ENCODE peak calls at places on chromosomes 6 and 20, in five cellular contexts. S, B, O, Z and M are unnamed samples.

GRCh38 chr6:14875678-14876063 is 370.2 kb upstream of the JARID2 start:
- DNase-seq in S (no peak), B (no peak), O (no peak), Z (peak), M (no peak)

GRCh38 chr6:112332274-112332673 is 14.9 kb upstream of the RFPL4B start:
- DNase-seq in S (no peak), B (no peak), O (no peak), Z (no peak), M (no peak)

GRCh38 chr6:142696689-142697088 is 248.3 kb downstream of the HIVEP2 start:
- DNase-seq in S (no peak), B (no peak), O (no peak), Z (no peak), M (peak)

GRCh38 chr6:106560966-106561740 is 68.1 kb downstream of the RTN4IP1 start:
- DNase-seq in S (no peak), B (no peak), O (no peak), Z (no peak), M (no peak)

GRCh38 chr6:73031094-73031782 is 194.1 kb downstream of the KHDC1L start:
- DNase-seq in S (no peak), B (no peak), O (no peak), Z (no peak), M (no peak)

GRCh38 chr20:43022568-43022967 is 167.1 kb downstream of the PTPRT start:
- DNase-seq in S (no peak), B (no peak), O (no peak), Z (no peak), M (no peak)

GRCh38 chr20:34736106-34736505 is 32.0 kb downstream of the TP53INP2 start:
- DNase-seq in S (no peak), B (no peak), O (no peak), Z (no peak), M (no peak)

GRCh38 chr20:8481636-8482035 is 349.6 kb downstream of the PLCB1 start:
- DNase-seq in S (no peak), B (no peak), O (no peak), Z (no peak), M (no peak)

GRCh38 chr6:30647802-30648460 is 998 bp downstream of the C6orf136 start:
- DNase-seq in S (no peak), B (no peak), O (no peak), Z (no peak), M (peak)

GRCh38 chr6:32967151-32968091 is 973 bp upstream of the BRD2 start:
- DNase-seq in S (peak), B (peak), O (peak), Z (no peak), M (no peak)

GRCh38 chr6:151317206-151317994 is 74.0 kb downstream of the ZBTB2 start:
- DNase-seq in S (no peak), B (no peak), O (no peak), Z (no peak), M (no peak)

GRCh38 chr20:33882481-33882880 is 71.3 kb downstream of the CHMP4B start:
- DNase-seq in S (no peak), B (no peak), O (no peak), Z (no peak), M (no peak)

GRCh38 chr20:34528921-34529297 is 12.7 kb downstream of the DYNLRB1 start:
- DNase-seq in S (no peak), B (no peak), O (no peak), Z (no peak), M (no peak)

GRCh38 chr6:17633465-17634188 is 33.5 kb downstream of the FAM8A1 start:
- DNase-seq in S (no peak), B (no peak), O (no peak), Z (peak), M (no peak)

GRCh38 chr20:21693322-21693721 is 12.1 kb upstream of the PAX1 start:
- DNase-seq in S (no peak), B (no peak), O (peak), Z (no peak), M (no peak)

GRCh38 chr20:48937674-48938073 is 16.2 kb downstream of the ARFGEF2 start:
- DNase-seq in S (no peak), B (no peak), O (no peak), Z (no peak), M (no peak)

GRCh38 chr20:9912858-9913434 is 74.1 kb upstream of the PAK5 start:
- DNase-seq in S (peak), B (peak), O (peak), Z (no peak), M (peak)

GRCh38 chr6:66735106-66735890 is 1028.3 kb upstream of the EYS start:
- DNase-seq in S (no peak), B (no peak), O (no peak), Z (no peak), M (no peak)

GRCh38 chr6:13425270-13425905 is 62.0 kb downstream of the GFOD1 start:
- DNase-seq in S (no peak), B (no peak), O (no peak), Z (no peak), M (no peak)

GRCh38 chr6:165159459-165159858 is 149.9 kb downstream of the C6orf118 start:
- DNase-seq in S (no peak), B (peak), O (no peak), Z (no peak), M (no peak)

GRCh38 chr20:461254-462198 is 807 bp downstream of the TBC1D20 start:
- DNase-seq in S (no peak), B (no peak), O (no peak), Z (no peak), M (peak)

GRCh38 chr20:36775826-36776225 is 2.3 kb upstream of the DSN1 start:
- DNase-seq in S (no peak), B (peak), O (no peak), Z (no peak), M (no peak)

GRCh38 chr6:157798851-157799250 is 24.2 kb upstream of the SNX9 start:
- DNase-seq in S (no peak), B (no peak), O (no peak), Z (no peak), M (no peak)

GRCh38 chr6:56938634-56939294 is 16.1 kb upstream of the BEND6 start:
- DNase-seq in S (peak), B (no peak), O (peak), Z (no peak), M (no peak)

GRCh38 chr20:2751347-2751867 is 49.0 kb downstream of the CPXM1 start:
- DNase-seq in S (no peak), B (no peak), O (peak), Z (no peak), M (no peak)

GRCh38 chr20:48665785-48666184 is 162.0 kb downstream of the PREX1 start:
- DNase-seq in S (no peak), B (no peak), O (no peak), Z (no peak), M (no peak)

GRCh38 chr6:135212020-135212806 is 31.1 kb downstream of the MYB start:
- DNase-seq in S (no peak), B (no peak), O (no peak), Z (no peak), M (peak)

GRCh38 chr6:105212587-105212986 is 32.8 kb upstream of the POPDC3 start:
- DNase-seq in S (no peak), B (no peak), O (no peak), Z (peak), M (no peak)

GRCh38 chr6:166830891-166831363 is 125.4 kb downstream of the RNASET2 start:
- DNase-seq in S (no peak), B (no peak), O (no peak), Z (no peak), M (no peak)

GRCh38 chr6:18424201-18424600 is 37.1 kb downstream of the RNF144B start:
- DNase-seq in S (no peak), B (no peak), O (no peak), Z (no peak), M (no peak)

GRCh38 chr20:5797843-5798462 is 47.8 kb downstream of the SHLD1 start:
- DNase-seq in S (no peak), B (no peak), O (no peak), Z (peak), M (no peak)

GRCh38 chr6:28903686-28904085 is 20.1 kb downstream of the TRIM27 start:
- DNase-seq in S (no peak), B (no peak), O (no peak), Z (no peak), M (no peak)

DNA sequence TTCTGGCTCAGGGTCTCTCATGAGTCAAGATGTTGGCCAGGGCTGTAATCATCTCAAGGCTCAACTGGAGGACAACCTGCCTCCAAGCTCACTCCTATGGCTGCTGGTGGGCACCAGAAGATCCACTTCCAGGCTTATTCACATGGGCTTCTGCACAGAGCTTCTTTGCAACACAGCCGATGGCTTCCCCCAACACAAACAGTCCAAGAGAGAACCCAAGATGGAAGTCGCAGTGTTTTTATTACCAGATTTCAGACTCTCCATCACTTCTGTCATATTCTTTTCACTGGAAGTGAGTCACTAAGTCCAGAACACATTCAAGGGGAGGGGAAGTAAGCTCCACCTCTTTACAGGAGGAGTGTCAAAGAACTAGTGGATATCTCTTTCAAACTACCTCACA is 75.5 kb downstream of the CD164 start:
- DNase-seq in S (no peak), B (no peak), O (no peak), Z (no peak), M (no peak)
- TF ChIP-seq JUND in S (no peak), B (no peak), O (no peak), Z (no peak), M (no peak)

DNA sequence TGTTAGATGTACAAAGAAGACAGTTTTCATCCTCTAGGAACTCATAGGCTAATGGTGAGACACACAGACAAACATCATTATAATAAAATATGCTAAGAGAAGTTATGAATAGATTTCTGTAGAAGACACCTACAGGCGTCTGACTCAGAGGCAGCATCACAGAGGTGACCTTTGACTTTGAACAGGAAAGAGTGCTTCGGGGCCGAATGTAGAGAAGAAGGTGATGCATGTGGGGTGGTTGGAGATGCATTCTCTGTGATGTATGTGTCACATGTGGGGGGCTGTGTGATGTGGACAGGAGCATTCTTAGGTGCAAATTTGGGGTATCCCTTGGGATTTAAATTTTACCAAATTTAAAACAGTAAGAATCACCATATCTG is 6.8 kb downstream of the GUCA1A start:
- DNase-seq in S (no peak), B (no peak), O (no peak), Z (no peak), M (no peak)
- TF ChIP-seq JUND in S (no peak), B (no peak), O (no peak), Z (no peak), M (no peak)

DNA sequence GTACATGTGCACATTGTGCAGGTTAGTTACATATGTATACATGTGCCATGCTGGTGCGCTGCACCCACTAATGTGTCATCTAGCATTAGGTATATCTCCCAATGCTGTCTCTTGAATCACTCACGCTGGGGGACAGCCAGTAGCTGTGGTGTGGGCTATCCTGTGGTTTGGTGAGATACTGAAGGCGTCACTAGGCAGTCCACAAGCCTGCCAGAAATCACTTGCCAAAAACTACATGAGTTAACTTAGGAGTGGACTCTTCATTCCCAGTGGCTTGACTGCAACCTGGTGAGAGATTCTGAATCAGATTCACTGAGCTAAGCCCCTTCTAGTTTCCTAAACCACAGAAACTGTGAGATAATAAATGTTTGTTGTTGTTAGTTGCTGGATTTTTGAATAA is 191.3 kb downstream of the TSHZ2 start:
- DNase-seq in S (no peak), B (no peak), O (no peak), Z (no peak), M (no peak)
- TF ChIP-seq JUND in S (no peak), B (no peak), O (no peak), Z (no peak), M (no peak)

GRCh38 chr20:19056909-19057308 is 155.5 kb upstream of the SLC24A3 start:
- DNase-seq in S (no peak), B (no peak), O (no peak), Z (no peak), M (peak)
- TF ChIP-seq JUND in S (no peak), B (no peak), O (no peak), Z (no peak), M (no peak)

GRCh38 chr20:51542033-51542893 is at the start of gene NFATC2:
- DNase-seq in S (no peak), B (peak), O (peak), Z (no peak), M (peak)
- TF ChIP-seq JUND in S (no peak), B (no peak), O (no peak), Z (no peak), M (no peak)

GRCh38 chr6:153162172-153162571 is 31.1 kb upstream of the RGS17 start:
- DNase-seq in S (no peak), B (no peak), O (no peak), Z (no peak), M (no peak)

GRCh38 chr6:153162646-153163045 is 31.6 kb upstream of the RGS17 start:
- DNase-seq in S (no peak), B (no peak), O (no peak), Z (no peak), M (no peak)

GRCh38 chr6:153170511-153170910 is 39.4 kb upstream of the RGS17 start:
- DNase-seq in S (peak), B (no peak), O (no peak), Z (no peak), M (no peak)

GRCh38 chr6:153167907-153168306 is 36.8 kb upstream of the RGS17 start:
- DNase-seq in S (no peak), B (no peak), O (no peak), Z (no peak), M (no peak)

GRCh38 chr6:153167026-153167891 is 36.2 kb upstream of the RGS17 start:
- DNase-seq in S (peak), B (no peak), O (peak), Z (no peak), M (no peak)
- TF ChIP-seq JUND in S (peak), B (peak), O (no peak), Z (no peak), M (no peak)

GRCh38 chr6:36699290-36699689 is 1.7 kb downstream of the RAB44 start:
- DNase-seq in S (no peak), B (no peak), O (no peak), Z (no peak), M (no peak)
- TF ChIP-seq JUND in S (no peak), B (no peak), O (no peak), Z (no peak), M (no peak)